ENCODE peak calls at places on chromosome 4, in eight cellular contexts. W, R, Y, V, J, U, Z and K are unnamed samples.

GRCh38 chr4:147461161-147461560 is 19.7 kb upstream of the EDNRA start:
- DNase-seq in W (no peak), J (no peak), Y (no peak), U (no peak), R (no peak), V (no peak), Z (no peak), K (no peak)

GRCh38 chr4:103091601-103092223 is 7.9 kb downstream of the BDH2 start:
- DNase-seq in W (peak; percentile 10), R (no peak), Y (peak; percentile 33), Z (no peak), J (peak; percentile 36), V (peak; percentile 15), U (peak; percentile 63), K (no peak)

GRCh38 chr4:121330180-121330665 is 50.6 kb downstream of the QRFPR start:
- DNase-seq in V (no peak), U (no peak), Y (no peak), Z (no peak), W (no peak), R (no peak), J (no peak), K (no peak)

GRCh38 chr4:242121-242848 is 63.0 kb downstream of the ZNF732 start:
- DNase-seq in J (peak; percentile 70), W (peak; percentile 33), R (no peak), U (no peak), V (peak; percentile 70), Z (peak; percentile 24), Y (peak; percentile 55), K (peak; percentile 89)

GRCh38 chr4:48767055-48767454 is 13.0 kb downstream of the FRYL start:
- DNase-seq in U (no peak), Y (no peak), J (no peak), V (no peak), Z (no peak), W (no peak), R (no peak), K (no peak)

GRCh38 chr4:152259866-152260265 is 276.0 kb downstream of the FBXW7 start:
- DNase-seq in J (no peak), Z (no peak), U (no peak), Y (no peak), W (no peak), R (no peak), V (no peak), K (no peak)

GRCh38 chr4:185914583-185915199 is 102.7 kb upstream of the SORBS2 start:
- DNase-seq in W (no peak), R (no peak), Z (no peak), V (no peak), U (no peak), J (no peak), Y (peak; percentile 31), K (no peak)

GRCh38 chr4:95204873-95205272 is 343.9 kb downstream of the UNC5C start:
- DNase-seq in J (no peak), W (no peak), V (no peak), R (no peak), Y (no peak), U (peak; percentile 12), Z (no peak), K (no peak)

GRCh38 chr4:80255374-80256095 is 10.9 kb upstream of the FGF5 start:
- DNase-seq in Y (no peak), R (no peak), U (no peak), V (no peak), J (no peak), Z (no peak), W (no peak), K (no peak)

DNA sequence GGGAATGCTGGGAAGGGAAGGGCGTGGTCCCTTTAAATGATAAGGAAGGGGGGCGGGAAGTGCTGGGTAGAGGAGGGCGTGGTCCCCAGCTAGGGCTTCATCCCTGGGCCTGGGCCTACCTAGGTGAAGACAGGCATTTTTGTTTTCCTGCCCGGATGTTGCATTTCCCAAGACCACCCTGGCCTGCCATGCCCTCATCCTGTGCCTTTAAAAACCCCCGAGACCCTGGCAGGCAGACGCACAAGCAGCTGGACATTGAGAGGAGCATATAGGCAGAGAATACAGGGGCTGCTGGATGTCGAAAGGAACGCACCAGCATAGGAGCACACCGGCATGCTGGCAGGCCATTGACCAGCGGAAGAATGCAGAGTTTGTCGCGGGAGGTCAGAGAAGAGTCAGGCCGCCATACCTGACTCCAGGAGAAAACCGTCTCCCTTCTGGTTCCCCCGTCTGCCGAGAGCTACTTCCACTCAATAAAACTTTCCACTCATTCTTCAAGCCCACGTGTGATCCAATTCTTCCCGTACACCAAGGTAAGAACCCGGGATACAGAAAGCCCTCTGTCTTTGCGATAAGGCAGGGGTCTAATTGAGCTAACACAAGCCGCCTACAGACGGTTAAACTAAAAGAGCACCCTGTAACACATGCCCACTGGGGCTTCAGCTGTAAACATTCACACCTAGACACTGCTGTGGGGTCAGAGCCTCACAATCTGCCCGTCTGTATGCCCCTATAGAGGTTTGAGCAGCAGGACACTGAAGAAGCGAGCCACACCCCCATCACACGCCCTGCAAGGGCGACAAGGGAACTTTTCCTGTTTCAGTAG is 2.9 kb upstream of the AGA start:
- DNase-seq in Y (no peak), V (no peak), R (no peak), J (peak; percentile 39), W (no peak), Z (no peak), U (no peak), K (no peak)
- H3K4me3 ChIP-seq in Y (no peak overlapping the region), V (no peak overlapping the region), R (no peak overlapping the region), J (no peak overlapping the region), W (no peak overlapping the region), Z (no peak overlapping the region), U (no peak overlapping the region), K (no peak overlapping the region)

DNA sequence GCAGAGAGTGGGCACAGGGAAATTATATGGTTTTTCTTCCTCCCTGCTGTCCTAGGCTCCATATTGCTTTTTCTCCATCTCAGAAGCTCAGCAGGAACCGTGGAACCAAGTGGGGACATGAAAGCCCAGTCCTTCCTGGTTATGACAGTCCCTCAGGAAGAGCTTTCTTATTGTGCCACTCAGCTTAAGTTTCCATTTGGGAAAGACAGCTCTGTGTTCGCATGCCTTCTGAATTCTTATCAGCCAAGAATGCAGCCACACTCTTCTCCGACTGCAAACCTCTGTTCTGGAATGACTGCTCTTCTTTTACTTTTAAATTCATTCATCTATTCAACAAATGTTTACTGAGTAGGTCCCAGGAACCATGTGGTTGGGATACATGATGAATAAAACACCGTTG is 58.0 kb upstream of the PPARGC1A start:
- DNase-seq in J (no peak), V (no peak), Y (no peak), W (no peak), U (no peak), Z (no peak), R (no peak), K (no peak)
- TF ChIP-seq POLR2A in J (no peak), V (no peak), Y (no peak), W (no peak), U (no peak), Z (no peak), R (no peak), K (no peak)

DNA sequence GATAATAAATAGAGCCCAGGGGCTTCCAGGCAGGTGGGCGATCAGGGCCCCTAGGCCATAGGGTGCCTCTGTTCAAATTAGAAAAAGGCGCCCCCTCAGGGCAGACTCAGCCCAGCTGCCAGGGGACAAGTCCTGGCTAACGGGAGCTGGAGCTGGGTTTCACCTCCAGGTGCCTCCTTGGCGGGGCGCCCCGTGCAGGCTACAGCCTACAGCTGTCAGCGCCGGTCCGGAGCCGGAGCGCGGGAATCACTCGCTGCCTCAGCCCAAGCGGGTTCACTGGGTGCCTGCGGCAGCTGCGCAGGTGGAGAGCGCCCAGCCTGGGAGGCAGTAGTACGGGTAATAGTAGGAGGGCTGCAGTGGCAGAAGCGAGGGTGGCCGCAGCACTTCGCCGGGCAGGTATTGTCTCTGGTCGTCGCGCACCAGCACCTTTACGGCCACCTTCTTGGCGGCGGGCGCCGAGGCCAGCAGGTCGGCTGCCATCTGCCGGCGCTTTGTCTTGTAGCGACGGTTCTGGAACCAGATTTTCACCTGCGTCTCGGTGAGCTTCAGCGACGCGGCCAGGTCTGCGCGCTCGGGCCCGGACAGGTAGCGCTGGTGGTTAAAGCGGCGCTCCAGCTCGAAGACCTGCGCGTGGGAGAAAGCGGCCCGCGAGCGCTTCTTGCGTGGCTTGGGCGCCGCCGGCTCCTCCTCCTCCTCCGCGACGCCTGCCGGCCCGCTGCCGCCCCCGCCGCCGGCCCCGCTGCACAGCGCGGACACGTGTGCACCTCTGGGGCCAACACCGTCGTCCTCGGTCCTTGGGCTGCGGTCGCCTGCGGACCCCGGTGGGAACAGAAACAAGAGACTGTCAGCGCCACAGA is 2.4 kb downstream of the NKX3-2 start:
- DNase-seq in V (peak; percentile 43), Z (no peak), U (no peak), Y (no peak), R (no peak), J (peak; percentile 74), W (peak; percentile 49), K (peak; percentile 78)
- H3K4me3 ChIP-seq in V (peak overlapping the region; percentile 54), Z (no peak overlapping the region), U (no peak overlapping the region), Y (peak overlapping the region; percentile 22), R (no peak overlapping the region), J (no peak overlapping the region), W (no peak overlapping the region), K (peak overlapping the region; percentile 6)

GRCh38 chr4:10093801-10094552 is 22.6 kb downstream of the WDR1 start:
- DNase-seq in W (no peak), Y (no peak), V (no peak), R (no peak), U (no peak), J (no peak), Z (peak; percentile 88), K (no peak)
- TF ChIP-seq POLR2A in W (no peak), Y (no peak), V (no peak), R (no peak), U (no peak), J (no peak), Z (no peak), K (no peak)

DNA sequence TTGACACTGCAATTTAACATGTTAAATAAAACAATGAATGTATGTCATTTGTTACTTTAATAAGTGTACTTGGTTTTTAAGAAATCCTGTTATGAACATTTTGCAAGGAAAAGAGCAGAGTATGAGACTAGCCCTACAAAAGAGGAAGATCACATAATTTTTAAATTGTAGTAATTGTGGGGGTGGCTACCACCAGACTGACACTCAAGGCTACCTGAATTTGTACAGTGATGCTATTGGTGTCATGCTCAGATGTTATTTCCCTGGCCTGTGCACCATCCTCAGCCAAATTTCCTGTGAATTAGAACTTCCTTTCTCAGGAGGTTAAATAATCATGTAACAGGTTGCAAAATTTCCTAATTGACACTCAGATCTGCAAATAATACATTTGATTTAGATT is 157.5 kb downstream of the BANK1 start:
- DNase-seq in R (no peak), J (no peak), W (no peak), Y (no peak), U (no peak), V (no peak), Z (no peak), K (no peak)
- H3K4me3 ChIP-seq in R (no peak overlapping the region), J (no peak overlapping the region), W (no peak overlapping the region), Y (no peak overlapping the region), U (no peak overlapping the region), V (no peak overlapping the region), Z (no peak overlapping the region), K (no peak overlapping the region)